ENCODE peak calls at places on chromosomes 5 and 9, in eight cellular contexts. Y is NCI-H510A treated with DMSO at 0.1 percent for 48 hours; D is GDM1; W is body of pancreas; O is T-cell; M is choroid plexus epithelial cell; G is activated T-helper 1 cell treated with anti-CD3 and anti-CD28 coated beads, Interleukin-2, amount 50 U/mL, for 16 hours; N is CD14-positive monocyte. C is an unnamed sample.

GRCh38 chr9:84839538-84839937 is 170.0 kb downstream of the NTRK2 start:
- DNase-seq in G (no peak), Y (no peak), W (no peak), O (no peak), M (peak), N (no peak), D (no peak), C (peak)

GRCh38 chr9:86591472-86591871 is 237.3 kb upstream of the TUT7 start:
- DNase-seq in G (no peak), W (no peak), D (no peak), O (no peak), N (no peak), Y (no peak), M (no peak), C (no peak)

GRCh38 chr9:35727676-35728040 is 4.3 kb downstream of the TLN1 start:
- DNase-seq in D (no peak), N (no peak), M (no peak), Y (no peak), G (no peak), O (no peak), W (no peak), C (no peak)

GRCh38 chr9:128057724-128058409 is 9.3 kb downstream of the NAIF1 start:
- DNase-seq in O (no peak), G (no peak), Y (no peak), D (no peak), M (no peak), N (no peak), W (no peak), C (no peak)

GRCh38 chr9:69771775-69772418 is 12.1 kb upstream of the PTAR1 start:
- DNase-seq in D (no peak), G (no peak), W (no peak), M (peak), Y (no peak), O (no peak), N (no peak), C (peak)

GRCh38 chr5:150227606-150228273 is 37.9 kb downstream of the SLC6A7 start:
- DNase-seq in M (no peak), Y (no peak), W (no peak), D (no peak), N (no peak), O (no peak), G (no peak), C (peak)

GRCh38 chr5:82820958-82821880 is 256.0 kb downstream of the TMEM167A start:
- DNase-seq in Y (no peak), W (no peak), D (no peak), M (no peak), G (no peak), N (no peak), O (no peak), C (no peak)

GRCh38 chr9:129610473-129611301 is 10.2 kb downstream of the C9orf50 start:
- DNase-seq in D (peak), W (peak), N (peak), M (peak), O (peak), G (peak), Y (peak), C (peak)

GRCh38 chr5:95817430-95817829 is 5.1 kb downstream of the GLRX start:
- DNase-seq in Y (no peak), W (no peak), O (no peak), D (no peak), N (peak), G (no peak), M (peak), C (peak)

GRCh38 chr5:116440329-116440895 is 134.2 kb downstream of the SEMA6A start:
- DNase-seq in D (no peak), O (no peak), G (no peak), Y (no peak), M (no peak), N (no peak), W (no peak), C (no peak)

GRCh38 chr5:174505621-174506020 is 218.8 kb upstream of the MSX2 start:
- DNase-seq in O (no peak), Y (no peak), M (peak), N (no peak), W (no peak), D (no peak), G (no peak), C (no peak)

GRCh38 chr9:127947841-127948710 is 10.4 kb upstream of the DPM2 start:
- DNase-seq in N (no peak), G (no peak), Y (no peak), O (no peak), D (no peak), M (no peak), W (no peak), C (no peak)

GRCh38 chr9:16871358-16872151 is 1.1 kb upstream of the BNC2 start:
- DNase-seq in G (no peak), Y (no peak), W (peak), D (peak), O (no peak), N (peak), M (peak), C (peak)

GRCh38 chr5:141512390-141513020 is 23.6 kb downstream of the PCDHGC5 start:
- DNase-seq in Y (peak), W (peak), G (peak), M (peak), D (no peak), N (peak), O (peak), C (peak)

GRCh38 chr5:151072234-151073025 is 8.4 kb downstream of the TNIP1 start:
- DNase-seq in W (no peak), O (no peak), D (no peak), M (peak), N (no peak), Y (no peak), G (no peak), C (peak)

GRCh38 chr5:14801792-14802191 is 69.8 kb downstream of the ANKH start:
- DNase-seq in W (no peak), N (no peak), Y (no peak), G (no peak), M (no peak), O (no peak), D (no peak), C (no peak)

GRCh38 chr5:137666109-137666850 is 69.6 kb downstream of the KLHL3 start:
- DNase-seq in Y (no peak), M (peak), N (no peak), O (peak), W (peak), G (no peak), D (peak), C (no peak)

GRCh38 chr5:149235841-149236240 is 35.8 kb upstream of the AFAP1L1 start:
- DNase-seq in O (no peak), M (no peak), Y (no peak), D (no peak), N (no peak), G (no peak), W (no peak), C (no peak)

GRCh38 chr5:67989457-67989856 is 226.1 kb upstream of the PIK3R1 start:
- DNase-seq in M (peak), O (no peak), N (no peak), G (no peak), D (no peak), W (no peak), Y (no peak), C (peak)

GRCh38 chr5:135589152-135589551 is 10.4 kb upstream of the CXCL14 start:
- DNase-seq in Y (no peak), O (no peak), W (no peak), G (no peak), D (no peak), N (no peak), M (no peak), C (no peak)

GRCh38 chr5:79890119-79890870 is 100.8 kb downstream of the MTX3 start:
- DNase-seq in M (no peak), Y (no peak), O (no peak), G (no peak), W (no peak), N (no peak), D (no peak), C (no peak)

GRCh38 chr5:173812811-173813550 is 75.2 kb upstream of the CPEB4 start:
- DNase-seq in M (peak), W (no peak), G (no peak), O (no peak), Y (no peak), N (no peak), D (no peak), C (peak)

GRCh38 chr9:131732636-131733340 is 7.1 kb downstream of the RAPGEF1 start:
- DNase-seq in Y (no peak), D (peak), W (no peak), O (no peak), N (peak), G (no peak), M (no peak), C (no peak)

GRCh38 chr5:149217802-149218153 is 53.9 kb upstream of the AFAP1L1 start:
- DNase-seq in Y (peak), D (no peak), O (no peak), W (no peak), N (no peak), M (no peak), G (no peak), C (no peak)

GRCh38 chr5:123265551-123265950 is 157.7 kb downstream of the CEP120 start:
- DNase-seq in M (peak), W (no peak), D (no peak), Y (no peak), N (no peak), G (no peak), O (no peak), C (no peak)

GRCh38 chr5:111231053-111231586 is 6.9 kb downstream of the CAMK4 start:
- DNase-seq in W (no peak), D (no peak), N (no peak), M (no peak), Y (no peak), G (no peak), O (no peak), C (no peak)